ENCODE peak calls at places on chromosome 9, in nine cellular contexts. A, G, C, Z, V, J, D, U and E are unnamed samples.

GRCh38 chr9:129888085-129888808 is 53.0 kb downstream of the USP20 start:
- DNase-seq in A (peak; percentile 90), G (no peak), C (no peak), Z (peak; percentile 98), V (no peak), J (no peak), D (no peak), U (no peak), E (no peak)

GRCh38 chr9:35267716-35268115 is 105.9 kb downstream of the UNC13B start:
- DNase-seq in A (no peak), G (no peak), C (peak; percentile 45), Z (no peak), V (no peak), J (peak; percentile 74), D (no peak), U (no peak), E (no peak)

GRCh38 chr9:130172858-130173461 is 756 bp downstream of the NCS1 start:
- DNase-seq in A (peak; percentile 61), G (no peak), C (peak; percentile 68), Z (peak; percentile 18), V (no peak), J (peak; percentile 17), D (no peak), U (no peak), E (no peak)

GRCh38 chr9:80792721-80793120 is 896.6 kb downstream of the TLE1 start:
- DNase-seq in A (no peak), G (no peak), C (no peak), Z (no peak), V (no peak), J (no peak), D (no peak), U (no peak), E (no peak)

GRCh38 chr9:112839331-112839730 is 51.3 kb downstream of the SLC46A2 start:
- DNase-seq in A (no peak), G (no peak), C (no peak), Z (no peak), V (no peak), J (no peak), D (no peak), U (no peak), E (no peak)

GRCh38 chr9:97307500-97308163 is at the start of gene CCDC180:
- DNase-seq in A (no peak), G (no peak), C (peak; percentile 51), Z (no peak), V (no peak), J (peak; percentile 71), D (no peak), U (no peak), E (no peak)

GRCh38 chr9:136602193-136602885 is 56.5 kb upstream of the NOTCH1 start:
- DNase-seq in A (no peak), G (no peak), C (no peak), Z (no peak), V (no peak), J (no peak), D (no peak), U (no peak), E (no peak)

GRCh38 chr9:132749316-132749715 is 79.1 kb downstream of the GTF3C4 start:
- DNase-seq in A (no peak), G (no peak), C (no peak), Z (no peak), V (no peak), J (no peak), D (no peak), U (no peak), E (no peak)

GRCh38 chr9:16445141-16445920 is 425.1 kb downstream of the BNC2 start:
- DNase-seq in A (no peak), G (no peak), C (peak; percentile 65), Z (no peak), V (no peak), J (peak; percentile 25), D (no peak), U (no peak), E (no peak)

GRCh38 chr9:135617991-135618411 is 21.3 kb downstream of the GLT6D1 start:
- DNase-seq in A (no peak), G (no peak), C (no peak), Z (no peak), V (no peak), J (no peak), D (no peak), U (no peak), E (no peak)

GRCh38 chr9:7770102-7770501 is 29.5 kb downstream of the DMAC1 start:
- DNase-seq in A (no peak), G (no peak), C (no peak), Z (no peak), V (no peak), J (no peak), D (no peak), U (no peak), E (no peak)

GRCh38 chr9:3775968-3776367 is 250.2 kb upstream of the RFX3 start:
- DNase-seq in A (no peak), G (no peak), C (no peak), Z (no peak), V (no peak), J (peak; percentile 38), D (no peak), U (no peak), E (no peak)

GRCh38 chr9:95065224-95065623 is 252.3 kb downstream of the FANCC start:
- DNase-seq in A (no peak), G (no peak), C (peak; percentile 45), Z (no peak), V (no peak), J (no peak), D (no peak), U (peak; percentile 16), E (no peak)

GRCh38 chr9:136090768-136091581 is 4.1 kb downstream of the NACC2 start:
- DNase-seq in A (no peak), G (no peak), C (no peak), Z (no peak), V (no peak), J (no peak), D (no peak), U (peak; percentile 46), E (no peak)

GRCh38 chr9:18452276-18452675 is 21.7 kb upstream of the ADAMTSL1 start:
- DNase-seq in A (no peak), G (no peak), C (peak; percentile 55), Z (no peak), V (no peak), J (no peak), D (no peak), U (no peak), E (no peak)

DNA sequence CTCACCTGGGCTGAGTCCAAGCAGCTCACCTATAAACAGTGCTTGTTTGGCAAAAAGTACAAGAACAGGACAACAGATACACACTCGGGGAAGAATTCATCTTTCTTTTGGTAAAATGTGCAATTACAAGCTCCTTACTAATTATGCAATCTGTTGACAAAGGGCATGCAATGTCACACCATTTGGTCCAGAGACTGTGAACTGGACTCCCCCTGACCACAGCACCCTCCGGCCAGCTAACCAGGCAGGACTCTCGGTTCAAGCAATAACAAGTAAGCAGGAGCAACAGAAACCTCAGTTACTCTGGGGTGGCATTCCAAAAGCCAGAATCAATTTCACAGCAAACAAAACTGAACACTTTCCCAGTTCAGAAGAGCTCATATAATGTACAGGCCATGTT is 113.8 kb downstream of the GNAQ start:
- DNase-seq in A (no peak), G (no peak), C (no peak), Z (no peak), V (no peak), J (no peak), D (no peak), U (no peak), E (no peak)
- H3K27ac ChIP-seq in A (no peak overlapping the region), G (no peak overlapping the region), C (no peak overlapping the region), Z (no peak overlapping the region), V (no peak overlapping the region), J (no peak overlapping the region), D (no peak overlapping the region), U (no peak overlapping the region), E (no peak overlapping the region)

GRCh38 chr9:84436386-84437114 is 96.0 kb upstream of the SLC28A3 start:
- DNase-seq in A (no peak), G (peak; percentile 72), C (no peak), Z (no peak), V (no peak), J (peak; percentile 18), D (no peak), U (peak; percentile 30), E (no peak)
- H3K27ac ChIP-seq in A (no peak overlapping the region), G (no peak overlapping the region), C (no peak overlapping the region), Z (no peak overlapping the region), V (no peak overlapping the region), J (no peak overlapping the region), D (no peak overlapping the region), U (no peak overlapping the region), E (no peak overlapping the region)

GRCh38 chr9:90105793-90106192 is 501.0 kb downstream of the GADD45G start:
- DNase-seq in A (no peak), G (no peak), C (no peak), Z (no peak), V (no peak), J (no peak), D (no peak), U (no peak), E (no peak)

GRCh38 chr9:90103771-90104170 is 499.0 kb downstream of the GADD45G start:
- DNase-seq in A (no peak), G (no peak), C (no peak), Z (no peak), V (no peak), J (no peak), D (no peak), U (no peak), E (no peak)

GRCh38 chr9:90100014-90100413 is 495.2 kb downstream of the GADD45G start:
- DNase-seq in A (no peak), G (no peak), C (peak; percentile 5), Z (no peak), V (no peak), J (peak; percentile 10), D (no peak), U (no peak), E (no peak)

GRCh38 chr9:90099262-90099982 is 494.6 kb downstream of the GADD45G start:
- DNase-seq in A (no peak), G (no peak), C (peak; percentile 42), Z (no peak), V (no peak), J (peak; percentile 44), D (no peak), U (peak; percentile 35), E (no peak)

DNA sequence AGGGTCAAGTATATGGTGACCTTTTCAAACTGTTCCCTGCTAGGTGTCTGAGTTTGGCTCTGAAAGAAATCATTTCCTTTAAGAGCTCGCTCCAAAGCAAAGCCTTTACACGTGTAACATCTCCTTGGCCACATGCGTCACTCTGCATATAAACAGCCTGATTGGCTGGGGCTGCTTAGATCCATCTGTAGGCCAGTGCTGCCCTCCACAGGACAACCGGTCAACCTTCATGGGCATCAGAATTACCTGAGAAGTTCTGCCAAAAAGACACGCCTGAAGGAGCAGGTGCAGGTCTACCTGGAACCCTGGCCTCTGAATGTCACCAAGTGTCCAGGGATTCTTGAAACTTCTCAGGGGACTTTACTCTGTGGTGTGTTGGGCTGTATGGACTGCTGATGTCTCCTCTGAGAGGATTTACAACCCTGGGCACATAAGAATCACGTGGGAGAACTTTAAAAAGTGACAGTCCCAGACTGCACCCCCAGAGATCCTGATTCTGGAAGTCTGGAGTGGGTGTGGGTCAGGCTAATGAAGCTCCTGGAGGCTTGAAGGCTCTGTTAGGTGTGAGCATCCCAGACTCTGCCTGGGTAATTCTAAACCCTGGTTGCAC is 497.6 kb downstream of the GADD45G start:
- DNase-seq in A (peak; percentile 69), G (peak; percentile 88), C (peak; percentile 94), Z (peak; percentile 60), V (peak; percentile 55), J (peak; percentile 90), D (peak; percentile 65), U (peak; percentile 93), E (peak; percentile 9)
- H3K27ac ChIP-seq in A (no peak overlapping the region), G (no peak overlapping the region), C (no peak overlapping the region), Z (no peak overlapping the region), V (no peak overlapping the region), J (no peak overlapping the region), D (no peak overlapping the region), U (no peak overlapping the region), E (no peak overlapping the region)

GRCh38 chr9:87863882-87864465 is 18.7 kb upstream of the SPATA31E1 start:
- DNase-seq in A (no peak), G (no peak), C (no peak), Z (no peak), V (no peak), J (no peak), D (no peak), U (no peak), E (no peak)
- H3K27ac ChIP-seq in A (no peak overlapping the region), G (no peak overlapping the region), C (no peak overlapping the region), Z (no peak overlapping the region), V (no peak overlapping the region), J (no peak overlapping the region), D (no peak overlapping the region), U (no peak overlapping the region), E (no peak overlapping the region)